ENCODE peak calls at places on chromosomes 7 and 10, in four cellular contexts. D is IMR-90, U is K562, A is GM12878. X is an unnamed sample.
A peak's percentile ranks its signal among the peaks of the same experiment; 100 is the strongest.

GRCh38 chr7:150876817-150877526 is 24.7 kb downstream of the AOC1 start:
- DNase-seq in D (peak; percentile 64), U (peak; percentile 94), A (no peak), X (peak; percentile 89)

GRCh38 chr10:33122014-33122788 is 164.2 kb upstream of the ITGB1 start:
- DNase-seq in D (peak; percentile 94), U (no peak), A (no peak), X (no peak)

GRCh38 chr7:27199820-27200760 is at the start of gene HOXA13:
- DNase-seq in U (peak; percentile 55), A (no peak), D (no peak), X (no peak)

GRCh38 chr10:119511828-119512515 is 30.5 kb downstream of the RGS10 start:
- DNase-seq in D (no peak), A (no peak), U (no peak), X (no peak)

GRCh38 chr10:70920519-70920918 is 32.2 kb upstream of the PCBD1 start:
- DNase-seq in D (no peak), U (no peak), A (no peak), X (no peak)

GRCh38 chr7:4169505-4169904 is 512.6 kb upstream of the FOXK1 start:
- DNase-seq in A (no peak), D (no peak), U (no peak), X (no peak)

GRCh38 chr10:13909911-13910617 is 323.3 kb downstream of the PRPF18 start:
- DNase-seq in A (no peak), D (no peak), U (no peak), X (no peak)

GRCh38 chr7:141433698-141434097 is 117.5 kb upstream of the AGK start:
- DNase-seq in D (no peak), U (no peak), A (no peak), X (no peak)

GRCh38 chr7:33534830-33535229 is 370.5 kb upstream of the BMPER start:
- DNase-seq in A (no peak), D (peak; percentile 67), U (no peak), X (peak; percentile 33)

GRCh38 chr7:85103962-85104361 is 82.9 kb downstream of the SEMA3D start:
- DNase-seq in U (no peak), A (no peak), D (peak; percentile 22), X (no peak)

GRCh38 chr7:105985250-105985649 is 22.2 kb downstream of the CDHR3 start:
- DNase-seq in U (no peak), A (no peak), D (no peak), X (no peak)

GRCh38 chr10:120948889-120949382 is 97.8 kb downstream of the WDR11 start:
- DNase-seq in A (no peak), U (peak; percentile 78), D (peak; percentile 55), X (peak; percentile 66)

GRCh38 chr7:116785851-116786250 is 76.5 kb upstream of the CAPZA2 start:
- DNase-seq in U (no peak), D (no peak), A (no peak), X (no peak)

GRCh38 chr10:43407148-43407575 is 1.8 kb downstream of the HNRNPF start:
- DNase-seq in D (peak; percentile 36), A (no peak), U (peak; percentile 81), X (peak; percentile 46)

GRCh38 chr7:36190447-36191291 is 37.6 kb downstream of the EEPD1 start:
- DNase-seq in A (no peak), D (peak; percentile 25), U (no peak), X (no peak)

GRCh38 chr10:112232670-112233069 is 49.1 kb upstream of the GPAM start:
- DNase-seq in D (no peak), A (no peak), U (no peak), X (no peak)

GRCh38 chr7:129853661-129854268 is 99.0 kb downstream of the UBE2H start:
- DNase-seq in U (no peak), D (no peak), A (no peak), X (peak; percentile 55)

GRCh38 chr7:99126921-99127553 is 16.9 kb downstream of the SMURF1 start:
- DNase-seq in D (no peak), U (peak; percentile 30), A (no peak), X (no peak)

GRCh38 chr10:110006358-110007170 is 1.2 kb upstream of the ADD3 start:
- DNase-seq in U (peak; percentile 14), D (peak; percentile 70), A (no peak), X (no peak)

GRCh38 chr7:27739301-27739913 is 555 bp upstream of the TAX1BP1 start:
- DNase-seq in A (no peak), U (peak; percentile 50), D (peak; percentile 70), X (peak; percentile 64)

GRCh38 chr7:96400518-96400917 is 78.6 kb upstream of the SLC25A13 start:
- DNase-seq in U (no peak), D (peak; percentile 7), A (no peak), X (no peak)

GRCh38 chr7:47600199-47601118 is 18.5 kb upstream of the TNS3 start:
- DNase-seq in U (no peak), A (no peak), D (peak; percentile 86), X (peak; percentile 55)

GRCh38 chr7:135249901-135250300 is 16.3 kb downstream of the STRA8 start:
- DNase-seq in A (no peak), D (no peak), U (no peak), X (no peak)
- TF ChIP-seq FOS in A (no peak), D (no peak), U (no peak), X (no peak)

DNA sequence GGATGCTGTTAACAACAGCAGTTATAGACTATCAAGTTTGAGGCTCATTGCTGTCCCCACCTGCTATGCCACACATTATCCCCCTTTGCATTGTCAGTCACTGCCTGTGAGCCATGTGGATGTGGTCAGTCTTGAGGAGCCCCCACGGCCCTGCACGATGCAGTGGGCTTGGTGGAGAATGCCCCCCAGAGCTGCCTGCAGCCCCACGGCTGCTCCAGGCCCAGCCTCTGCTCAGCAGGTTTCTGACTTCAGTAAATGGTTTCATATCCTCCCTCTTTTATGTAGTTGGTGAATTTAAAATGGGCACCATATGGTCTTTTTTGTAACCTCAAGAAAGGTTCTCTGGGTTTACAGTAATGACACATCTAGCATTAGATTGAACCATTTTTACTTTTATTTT is 164.1 kb downstream of the EBF3 start:
- DNase-seq in D (no peak), U (no peak), A (no peak), X (no peak)
- TF ChIP-seq FOS in D (no peak), U (no peak), A (no peak), X (no peak)

GRCh38 chr10:74436523-74437170 is 285.6 kb downstream of the ADK start:
- DNase-seq in A (no peak), U (no peak), D (no peak), X (no peak)

GRCh38 chr10:74433993-74434392 is 283.0 kb downstream of the ADK start:
- DNase-seq in D (no peak), A (no peak), U (no peak), X (no peak)

GRCh38 chr10:74434577-74434976 is 283.6 kb downstream of the ADK start:
- DNase-seq in U (no peak), D (no peak), A (no peak), X (no peak)

GRCh38 chr10:74439213-74439612 is 288.2 kb downstream of the ADK start:
- DNase-seq in D (no peak), A (no peak), U (no peak), X (peak; percentile 76)

DNA sequence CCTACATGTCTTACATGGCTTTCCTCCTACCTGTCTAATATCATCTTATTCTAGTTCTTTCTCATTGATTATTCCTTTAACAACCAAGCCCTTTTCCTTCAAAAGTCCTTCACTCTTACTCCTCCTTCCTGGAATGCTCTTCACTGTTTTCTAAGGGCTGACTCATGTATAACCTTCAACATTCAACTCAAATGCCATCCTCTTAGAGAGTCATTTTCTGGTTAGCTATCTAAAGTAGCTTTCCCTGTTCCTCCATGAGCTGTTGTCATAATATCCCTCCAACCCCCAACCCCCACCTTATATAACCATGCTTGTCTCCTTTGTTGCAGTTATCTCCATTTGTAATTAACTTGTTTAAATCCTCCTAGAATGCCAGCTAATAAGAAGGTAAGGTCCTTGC is 286.8 kb downstream of the ADK start:
- DNase-seq in D (peak; percentile 77), A (no peak), U (no peak), X (no peak)
- TF ChIP-seq FOS in D (peak; percentile 9), A (no peak), U (no peak), X (peak; percentile 58)

GRCh38 chr10:26735435-26735834 is 37.9 kb downstream of the PDSS1 start:
- DNase-seq in A (no peak), D (no peak), U (no peak), X (no peak)

GRCh38 chr10:26741368-26741767 is 43.9 kb downstream of the PDSS1 start:
- DNase-seq in A (no peak), U (no peak), D (no peak), X (no peak)

GRCh38 chr10:26737730-26738129 is 40.2 kb downstream of the PDSS1 start:
- DNase-seq in U (no peak), D (peak; percentile 55), A (peak; percentile 95), X (no peak)

GRCh38 chr10:26739087-26739631 is 41.7 kb downstream of the PDSS1 start:
- DNase-seq in D (no peak), U (no peak), A (no peak), X (no peak)

GRCh38 chr10:26738354-26738753 is 40.9 kb downstream of the PDSS1 start:
- DNase-seq in D (no peak), U (no peak), A (no peak), X (no peak)
- TF ChIP-seq FOS in D (no peak), U (no peak), A (no peak), X (no peak)

X was measured in endothelial cell of umbilical vein.